ENCODE peak calls at places on chromosomes 3 and 15, in five cellular contexts. Q is endothelial cell, M is sigmoid colon, H is mammary epithelial cell, U is GM10248. Y is an unnamed sample.

GRCh38 chr3:8868996-8869395 is 94.3 kb downstream of the RAD18 start:
- DNase-seq in Q (no peak), M (no peak), H (no peak), U (no peak), Y (no peak)

GRCh38 chr3:180062771-180063170 is 26.0 kb upstream of the PEX5L start:
- DNase-seq in Q (no peak), M (no peak), H (no peak), U (no peak), Y (no peak)

GRCh38 chr3:196134691-196135090 is 52.8 kb upstream of the TFRC start:
- DNase-seq in Q (no peak), M (no peak), H (no peak), U (no peak), Y (no peak)

GRCh38 chr3:102536479-102536878 is 101.7 kb downstream of the ZPLD1 start:
- DNase-seq in Q (no peak), M (no peak), H (peak), U (peak), Y (peak)

GRCh38 chr15:91985297-91985696 is 131.8 kb downstream of the SLCO3A1 start:
- DNase-seq in Q (no peak), M (no peak), H (no peak), U (no peak), Y (no peak)

GRCh38 chr15:40697916-40698315 is 2.9 kb downstream of the RAD51 start:
- DNase-seq in Q (no peak), M (no peak), H (no peak), U (no peak), Y (no peak)

GRCh38 chr3:46367811-46368210 is 2.9 kb upstream of the CCR5 start:
- DNase-seq in Q (no peak), M (no peak), H (no peak), U (no peak), Y (no peak)

GRCh38 chr15:62087671-62088360 is 21.0 kb downstream of the C2CD4A start:
- DNase-seq in Q (no peak), M (no peak), H (peak), U (no peak), Y (no peak)

GRCh38 chr3:9914559-9915251 is 2.2 kb upstream of the IL17RC start:
- DNase-seq in Q (no peak), M (no peak), H (no peak), U (no peak), Y (peak)

GRCh38 chr3:194961555-194961954 is 275.9 kb downstream of the FAM43A start:
- DNase-seq in Q (no peak), M (peak), H (no peak), U (no peak), Y (no peak)

GRCh38 chr3:123521179-123521969 is 63.5 kb downstream of the HACD2 start:
- DNase-seq in Q (no peak), M (no peak), H (peak), U (no peak), Y (no peak)

GRCh38 chr15:66502491-66502890 is 2.2 kb downstream of the RPL4 start:
- DNase-seq in Q (no peak), M (no peak), H (no peak), U (no peak), Y (no peak)

GRCh38 chr3:108319428-108320053 is 23.2 kb downstream of the HHLA2 start:
- DNase-seq in Q (no peak), M (no peak), H (peak), U (no peak), Y (no peak)

GRCh38 chr3:48432411-48433371 is 2.8 kb upstream of the PLXNB1 start:
- DNase-seq in Q (peak), M (peak), H (peak), U (no peak), Y (no peak)

DNA sequence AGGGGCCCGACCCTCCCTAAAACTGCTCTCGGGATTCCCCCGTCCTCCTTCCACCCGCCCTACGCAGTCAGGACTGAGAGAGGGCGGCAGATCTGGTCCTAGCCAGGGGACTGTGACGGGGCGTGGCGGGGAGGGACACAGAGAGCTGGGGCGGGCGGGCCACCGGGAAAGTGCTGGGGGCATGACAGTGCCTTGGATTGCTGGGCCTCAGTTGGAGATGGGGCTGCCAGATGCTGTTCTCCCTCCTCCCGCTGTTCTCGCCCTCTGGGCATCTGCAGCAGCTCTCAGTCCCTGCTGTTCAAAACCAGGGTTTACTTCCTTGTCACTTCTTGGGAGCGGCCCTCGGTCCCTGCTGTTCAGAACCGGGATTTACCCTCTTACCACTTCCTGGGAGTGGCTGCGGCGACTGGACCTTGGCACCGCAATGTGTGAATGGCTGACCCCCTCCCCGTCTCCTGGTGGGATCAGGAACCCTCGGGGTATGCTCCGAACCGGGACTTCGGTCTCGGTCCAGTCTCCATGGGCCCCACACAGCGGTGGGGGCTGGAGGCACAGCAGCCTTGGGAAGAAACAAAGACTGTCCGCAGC is 1.8 kb upstream of the RPP25 start:
- DNase-seq in Q (peak), M (peak), H (no peak), U (no peak), Y (no peak)
- TF ChIP-seq CTCF in Q (no peak), M (no peak), H (no peak), U (no peak), Y (no peak)

GRCh38 chr15:89760303-89761008 is 9.4 kb upstream of the MESP1 start:
- DNase-seq in Q (peak), M (peak), H (peak), U (peak), Y (peak)

GRCh38 chr15:89759835-89760234 is 8.8 kb upstream of the MESP1 start:
- DNase-seq in Q (no peak), M (no peak), H (no peak), U (no peak), Y (no peak)

GRCh38 chr15:89758981-89759380 is 7.9 kb upstream of the MESP1 start:
- DNase-seq in Q (no peak), M (no peak), H (no peak), U (no peak), Y (no peak)

GRCh38 chr15:89761929-89762328 is 10.9 kb upstream of the MESP1 start:
- DNase-seq in Q (no peak), M (no peak), H (no peak), U (no peak), Y (no peak)

DNA sequence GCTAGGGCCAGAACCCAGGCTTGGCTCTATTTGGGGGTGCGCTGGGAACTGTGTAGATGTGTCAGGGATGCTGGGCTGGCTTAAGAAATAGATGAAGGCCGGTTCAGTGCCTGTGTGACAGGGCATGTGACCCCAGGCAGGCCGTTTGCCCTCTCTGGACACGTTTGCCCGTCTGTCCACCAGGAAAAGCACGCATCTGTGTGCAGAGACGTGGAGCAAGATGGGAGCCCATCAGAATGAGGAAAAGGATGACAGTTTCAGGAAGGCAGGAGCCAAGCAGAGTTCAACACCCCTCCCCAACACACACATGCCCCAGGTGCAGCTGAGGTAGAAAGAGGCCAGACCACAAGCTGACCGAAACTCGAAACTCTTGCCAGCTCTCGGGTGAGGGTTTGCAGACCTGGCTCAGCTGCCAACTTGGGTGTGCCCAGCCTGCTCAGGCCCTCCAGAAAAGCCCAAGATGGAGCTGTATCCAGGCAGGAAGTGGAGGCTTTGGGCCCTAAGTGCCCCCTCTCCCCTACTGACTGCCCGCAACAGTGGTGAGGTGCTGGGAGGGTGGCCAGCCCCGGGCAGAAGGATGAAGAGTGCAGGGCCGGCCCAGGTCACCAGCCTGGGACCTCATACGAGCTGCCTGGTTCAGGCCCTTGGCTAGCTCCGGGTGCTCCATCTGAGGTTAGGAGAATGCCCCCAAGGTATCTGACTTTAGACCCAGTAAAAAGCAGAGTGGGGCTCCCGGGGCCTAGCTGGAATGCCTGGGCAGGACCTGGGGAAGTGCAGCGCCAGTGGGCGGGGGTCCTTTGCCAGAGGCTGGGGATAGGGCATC is 10.2 kb upstream of the MESP1 start:
- DNase-seq in Q (no peak), M (no peak), H (peak), U (no peak), Y (no peak)
- TF ChIP-seq CTCF in Q (peak), M (no peak), H (no peak), U (no peak), Y (no peak)

GRCh38 chr15:57861039-57861638 is 154.6 kb downstream of the POLR2M start:
- DNase-seq in Q (peak), M (no peak), H (peak), U (peak), Y (peak)
- TF ChIP-seq CTCF in Q (peak), M (peak), H (peak), U (peak), Y (peak)

DNA sequence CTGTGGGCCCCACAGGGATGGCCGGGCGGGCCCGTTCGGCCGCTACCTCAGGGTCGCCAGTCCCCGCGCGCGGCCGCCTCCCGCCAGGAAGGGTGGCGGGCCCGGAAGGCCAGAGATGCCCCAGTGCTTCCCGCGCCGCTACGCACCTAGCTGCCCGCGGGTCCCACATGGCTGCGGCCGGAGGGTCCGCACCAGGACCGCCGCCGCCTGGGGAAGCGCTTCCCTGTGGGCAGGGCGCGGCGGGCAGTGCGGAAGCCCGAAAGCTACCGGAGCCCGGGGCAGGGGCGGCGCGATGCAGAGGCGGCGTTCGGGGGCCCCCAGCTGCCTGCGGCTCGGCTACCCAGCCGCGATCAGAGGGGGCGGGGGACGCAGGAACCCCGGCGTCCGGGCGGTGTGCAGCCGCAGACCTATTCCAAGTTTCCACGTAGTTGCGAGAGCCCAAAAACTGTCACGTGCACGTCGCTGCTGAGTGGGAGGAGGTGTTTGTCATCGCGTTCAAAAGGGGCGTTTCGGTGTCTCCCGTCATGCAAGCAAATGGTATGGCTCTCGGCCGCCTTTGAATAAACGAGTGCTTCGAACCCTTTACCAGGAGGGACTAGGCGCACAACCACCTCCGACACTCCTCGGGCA is at the start of gene TRANK1:
- DNase-seq in Q (peak), M (peak), H (no peak), U (peak), Y (peak)
- TF ChIP-seq CTCF in Q (no peak), M (no peak), H (no peak), U (no peak), Y (no peak)

GRCh38 chr15:64739216-64739976 is 36.0 kb downstream of the RBPMS2 start:
- DNase-seq in Q (no peak), M (peak), H (no peak), U (no peak), Y (no peak)

GRCh38 chr15:64738231-64739095 is 36.9 kb downstream of the RBPMS2 start:
- DNase-seq in Q (no peak), M (no peak), H (no peak), U (no peak), Y (no peak)

GRCh38 chr15:64742921-64743320 is 32.5 kb downstream of the RBPMS2 start:
- DNase-seq in Q (no peak), M (no peak), H (no peak), U (no peak), Y (no peak)

GRCh38 chr15:64742385-64742784 is 33.0 kb downstream of the RBPMS2 start:
- DNase-seq in Q (no peak), M (no peak), H (no peak), U (no peak), Y (no peak)

DNA sequence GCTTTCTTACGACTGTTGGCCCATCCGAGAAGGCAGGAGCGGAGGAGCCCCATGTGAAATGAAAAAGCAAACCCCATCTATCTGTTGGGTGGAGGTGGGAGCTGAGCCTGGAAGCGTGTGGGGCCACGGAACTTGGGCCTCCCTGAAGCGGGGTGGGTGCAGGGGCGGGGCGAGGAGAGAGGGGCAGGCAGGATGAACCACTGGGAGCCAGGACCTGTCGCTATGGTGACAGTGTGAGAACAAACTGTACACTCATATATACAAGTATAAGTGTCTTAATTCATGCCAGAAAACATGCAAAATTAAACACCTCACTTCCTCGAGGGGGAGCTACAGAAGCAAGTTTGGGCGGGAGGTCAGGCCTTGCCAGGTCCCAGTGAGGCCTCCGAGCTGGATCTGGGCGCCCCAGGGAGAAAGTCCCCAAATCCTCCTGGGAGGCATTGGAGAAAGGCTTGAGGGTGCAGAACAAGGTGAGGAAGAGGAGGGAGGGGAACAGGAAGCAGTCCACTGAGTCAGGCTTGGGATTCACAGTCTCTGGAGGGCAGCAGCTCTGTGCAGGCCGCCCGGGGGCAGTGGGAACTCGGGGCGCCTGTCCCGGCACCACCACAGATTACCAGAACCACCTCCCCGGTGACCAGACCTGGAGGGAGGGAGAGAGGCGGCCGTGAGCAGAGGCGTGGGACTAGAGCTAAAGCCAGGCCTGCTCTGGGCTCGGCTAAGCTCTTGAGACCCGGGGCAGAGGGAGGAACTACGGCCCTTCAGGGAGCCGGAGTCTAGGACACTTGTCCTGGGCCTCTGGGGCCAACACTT is 34.8 kb downstream of the RBPMS2 start:
- DNase-seq in Q (no peak), M (peak), H (peak), U (peak), Y (peak)
- TF ChIP-seq CTCF in Q (no peak), M (peak), H (no peak), U (peak), Y (peak)

DNA sequence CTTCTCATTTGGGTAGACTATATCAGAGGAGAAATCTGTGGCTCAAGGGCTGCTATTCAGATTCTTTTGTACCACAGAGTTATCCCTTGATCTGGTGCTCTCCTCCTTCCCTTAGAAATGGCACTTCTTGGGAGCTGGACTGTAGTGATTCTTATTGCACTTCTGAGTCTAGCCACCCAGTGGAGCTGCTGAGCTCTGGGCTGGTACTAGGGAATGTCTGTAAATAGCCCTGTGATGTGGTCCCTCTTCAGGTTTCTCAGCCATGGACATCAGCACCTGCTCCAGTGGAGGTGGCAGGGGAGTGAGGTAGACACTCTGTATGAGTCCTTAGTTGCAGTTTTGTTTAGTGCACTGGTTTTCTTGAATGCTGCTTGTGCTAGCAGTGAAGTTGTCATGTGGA is 1292.6 kb downstream of the SI start:
- DNase-seq in Q (peak), M (no peak), H (no peak), U (no peak), Y (peak)
- TF ChIP-seq CTCF in Q (peak), M (no peak), H (no peak), U (no peak), Y (peak)

Y was measured in GM13977.